ENCODE peak calls at places on chromosomes 11 and 22, in nine cellular contexts. F is HCT116, T is A549, G is GM23338, Q is Panc1, I is SK-N-SH, P is HepG2, S is K562, V is GM12878. A is an unnamed sample.

GRCh38 chr22:41589260-41589600 is 410 bp downstream of the PMM1 start:
- DNase-seq in F (no peak), I (peak), G (peak), V (no peak), S (peak), Q (no peak), T (no peak), P (no peak), A (peak)

GRCh38 chr11:94417386-94417987 is 16.3 kb upstream of the GPR83 start:
- DNase-seq in I (peak), F (peak), V (no peak), G (peak), S (no peak), T (no peak), P (peak), Q (no peak), A (no peak)

GRCh38 chr11:31817621-31818493 is 6.7 kb upstream of the PAX6 start:
- DNase-seq in P (no peak), V (no peak), Q (no peak), G (peak), S (no peak), I (peak), T (no peak), F (no peak), A (no peak)

GRCh38 chr11:114078423-114078822 is 18.9 kb downstream of the ZBTB16 start:
- DNase-seq in V (no peak), Q (no peak), P (peak), T (no peak), S (no peak), I (no peak), G (no peak), F (no peak), A (no peak)

GRCh38 chr22:35637943-35638342 is 10.3 kb upstream of the APOL6 start:
- DNase-seq in T (no peak), V (no peak), P (no peak), Q (no peak), F (no peak), S (no peak), I (no peak), G (no peak), A (no peak)

GRCh38 chr11:86592659-86593451 is 79.6 kb downstream of the ME3 start:
- DNase-seq in Q (peak), T (peak), F (peak), S (peak), I (peak), G (no peak), V (peak), P (peak), A (peak)

GRCh38 chr11:71499546-71499945 is 27.5 kb upstream of the KRTAP5-7 start:
- DNase-seq in P (no peak), V (no peak), I (no peak), G (no peak), F (no peak), T (no peak), S (no peak), Q (no peak), A (no peak)

GRCh38 chr11:95392644-95393043 is 161.6 kb upstream of the SESN3 start:
- DNase-seq in F (no peak), P (no peak), G (no peak), S (no peak), V (no peak), Q (no peak), T (no peak), I (no peak), A (no peak)

GRCh38 chr11:66745356-66746235 is 16.6 kb upstream of the SPTBN2 start:
- DNase-seq in S (peak), I (no peak), G (peak), V (no peak), T (peak), Q (no peak), P (no peak), F (no peak), A (no peak)

GRCh38 chr22:17086750-17087149 is 1.9 kb downstream of the IL17RA start:
- DNase-seq in V (no peak), T (no peak), F (no peak), I (no peak), S (no peak), G (no peak), Q (no peak), P (no peak), A (no peak)

GRCh38 chr11:88552377-88553029 is 215.0 kb upstream of the CTSC start:
- DNase-seq in Q (no peak), I (peak), F (peak), G (peak), V (peak), T (peak), P (peak), S (peak), A (peak)

GRCh38 chr11:122491486-122491885 is 164.0 kb upstream of the UBASH3B start:
- DNase-seq in V (no peak), Q (no peak), I (no peak), S (no peak), P (no peak), F (no peak), T (no peak), G (no peak), A (peak)
- TF ChIP-seq REST in V (no peak), Q (no peak), I (no peak), S (no peak), P (no peak), F (no peak), T (no peak), G (no peak), A (no peak)

DNA sequence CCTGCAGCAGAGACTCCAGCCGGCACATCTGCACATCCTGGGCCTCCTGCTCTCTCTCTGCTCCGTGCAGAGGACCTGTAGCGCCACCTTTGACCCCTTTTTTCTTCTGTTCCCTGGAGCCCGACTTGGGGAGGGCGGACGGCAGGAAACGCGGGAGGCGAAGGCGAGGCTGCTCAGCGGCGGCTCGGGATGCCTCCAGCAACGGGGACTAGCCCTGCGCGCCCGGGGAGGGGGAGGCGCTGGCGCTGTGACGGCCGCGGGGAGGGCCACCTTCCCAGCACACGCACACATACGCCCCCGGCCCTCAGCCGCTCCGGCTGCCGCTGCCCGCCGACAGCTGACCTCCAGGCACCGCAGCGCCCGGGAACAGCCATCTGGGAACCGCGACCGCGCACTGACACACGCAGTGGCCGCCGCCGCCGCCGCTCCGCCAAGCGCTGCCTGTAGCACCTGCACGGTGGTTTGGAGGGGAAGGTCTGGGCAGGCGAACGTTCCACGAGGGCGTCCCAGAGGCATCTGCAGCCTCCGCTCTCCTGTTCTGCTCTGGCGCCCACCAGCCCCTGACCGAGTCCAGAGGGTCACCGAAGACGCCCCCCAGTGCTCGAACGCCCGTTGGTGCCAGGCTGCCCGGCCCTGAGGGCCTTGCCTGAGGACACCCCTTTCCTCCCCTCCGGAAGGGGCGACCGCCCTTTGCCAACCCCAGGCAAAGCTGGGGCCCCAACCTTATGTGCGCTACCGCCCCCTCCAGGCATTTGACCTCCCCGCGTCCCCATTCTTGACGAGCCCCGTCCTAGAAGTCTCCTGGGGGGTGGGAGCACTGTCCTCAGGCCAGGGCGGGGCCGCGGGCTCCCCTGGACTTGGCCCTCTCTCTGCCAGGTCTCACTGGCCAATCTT is 16.9 kb upstream of the C22orf42 start:
- DNase-seq in S (no peak), T (no peak), P (no peak), Q (no peak), F (no peak), I (peak), V (no peak), G (peak), A (no peak)
- H3K4me3 ChIP-seq in S (no peak), T (no peak), P (no peak), Q (no peak), F (no peak), I (no peak), V (no peak), G (peak), A (no peak)

GRCh38 chr11:16805942-16806341 is 67.5 kb downstream of the C11orf58 start:
- DNase-seq in F (no peak), I (peak), G (no peak), P (peak), V (no peak), T (no peak), Q (no peak), S (no peak), A (no peak)
- TF ChIP-seq REST in F (no peak), I (no peak), G (no peak), P (no peak), V (no peak), T (no peak), Q (no peak), S (no peak), A (no peak)

DNA sequence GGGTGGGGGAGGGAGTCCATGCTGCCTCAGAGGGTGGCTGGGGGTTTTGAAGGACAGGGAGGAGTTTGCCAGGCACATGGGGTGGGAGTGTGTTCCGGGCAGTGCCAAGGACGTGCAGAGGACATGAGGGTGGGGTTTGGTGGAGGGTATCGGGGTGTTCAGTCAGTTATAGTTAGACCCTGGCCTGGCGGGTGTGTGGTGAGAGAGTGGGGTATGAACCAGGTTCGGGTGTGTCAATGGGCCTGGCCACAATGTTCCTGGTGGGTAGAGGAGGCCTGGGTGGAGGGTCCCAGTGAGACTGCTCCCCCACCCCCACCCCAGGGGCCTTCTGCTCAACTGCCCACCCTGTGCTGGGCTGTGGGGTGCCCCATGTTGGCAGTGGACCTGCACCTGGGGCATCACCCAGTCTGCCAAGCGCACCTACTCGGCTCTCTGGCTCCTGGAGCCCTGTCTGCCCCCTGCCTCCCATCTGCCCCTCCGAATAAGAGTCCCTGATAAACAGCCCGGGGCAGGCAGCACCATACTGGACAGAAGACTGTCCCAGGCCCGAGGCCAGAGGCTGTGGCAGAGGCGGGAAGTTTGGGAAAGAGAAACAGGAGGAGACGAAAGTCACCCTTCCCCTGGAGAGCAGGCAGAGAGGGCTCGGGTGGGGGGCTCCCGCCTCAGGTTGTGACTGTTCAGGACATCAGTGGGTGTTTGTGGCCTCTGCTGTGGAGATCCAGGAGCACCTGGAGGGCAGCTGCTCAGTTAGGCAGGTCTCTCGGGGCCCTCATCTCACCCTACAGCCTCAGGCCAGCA is 4.1 kb downstream of the PIM3 start:
- DNase-seq in I (peak), G (no peak), S (no peak), V (no peak), F (no peak), P (no peak), Q (no peak), T (no peak), A (no peak)
- H3K4me3 ChIP-seq in I (no peak), G (no peak), S (no peak), V (peak), F (no peak), P (peak), Q (no peak), T (no peak), A (no peak)

GRCh38 chr22:21449531-21450319 is 17.5 kb upstream of the TMEM191C start:
- DNase-seq in V (no peak), P (no peak), T (no peak), Q (no peak), F (no peak), S (no peak), G (no peak), I (no peak), A (no peak)
- TF ChIP-seq REST in V (no peak), P (no peak), T (no peak), Q (no peak), F (no peak), S (no peak), G (no peak), I (no peak), A (no peak)

GRCh38 chr11:63489879-63490278 is 1.1 kb downstream of the PLAAT5 start:
- DNase-seq in P (no peak), I (no peak), G (peak), F (no peak), V (no peak), Q (no peak), S (no peak), T (no peak), A (no peak)

GRCh38 chr11:63492441-63492840 is 1.5 kb upstream of the PLAAT5 start:
- DNase-seq in S (no peak), Q (no peak), T (no peak), F (no peak), V (no peak), P (no peak), G (no peak), I (no peak), A (no peak)

GRCh38 chr11:63491614-63492372 is 826 bp upstream of the PLAAT5 start:
- DNase-seq in F (no peak), S (no peak), G (peak), I (no peak), V (no peak), Q (no peak), T (no peak), P (peak), A (peak)

GRCh38 chr11:63490551-63491239 is at the start of gene PLAAT5:
- DNase-seq in T (no peak), G (peak), P (no peak), Q (no peak), V (no peak), F (no peak), I (peak), S (no peak), A (no peak)

DNA sequence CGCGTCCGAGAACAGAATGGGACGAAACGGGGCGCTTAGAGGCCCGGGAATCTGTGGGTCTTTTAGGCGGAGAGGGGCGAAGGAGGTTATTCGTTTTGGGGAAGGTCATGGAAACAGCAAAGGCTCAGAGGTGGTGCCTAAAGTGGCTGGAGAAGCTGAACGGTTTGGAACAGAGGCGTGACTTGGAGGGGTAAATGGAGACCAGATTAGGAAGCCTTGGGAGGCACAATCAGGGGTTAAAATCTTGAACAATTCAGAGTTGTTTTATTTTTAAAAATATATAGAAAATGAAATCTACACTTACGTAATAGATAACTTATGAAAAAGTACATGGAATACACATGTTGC is 247 bp upstream of the PLAAT5 start:
- DNase-seq in Q (no peak), P (no peak), V (no peak), S (no peak), T (no peak), I (no peak), F (no peak), G (no peak), A (no peak)
- H3K4me3 ChIP-seq in Q (peak), P (no peak), V (no peak), S (no peak), T (no peak), I (no peak), F (no peak), G (peak), A (peak)

DNA sequence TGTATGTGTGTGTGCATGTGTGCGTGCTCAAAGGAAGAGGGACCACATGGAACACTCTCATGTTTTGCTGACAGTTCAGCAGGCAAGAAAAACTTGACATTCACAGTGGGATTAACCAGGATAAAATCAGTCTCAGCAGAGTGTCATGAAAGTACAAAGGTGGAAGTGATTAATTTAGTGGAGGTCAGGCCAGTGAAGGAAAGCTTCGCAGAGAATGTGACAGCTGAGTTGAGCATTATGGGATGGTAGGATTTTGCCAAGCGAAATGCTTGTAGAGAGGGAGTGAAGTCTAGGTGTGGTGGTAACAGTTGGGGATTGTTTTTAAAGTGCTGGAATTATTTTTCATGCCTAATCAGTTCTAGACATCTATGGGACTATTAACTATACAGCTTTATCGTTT is 15.8 kb upstream of the FBXO3 start:
- DNase-seq in I (no peak), G (no peak), V (no peak), T (no peak), P (no peak), S (no peak), F (no peak), Q (no peak), A (no peak)
- TF ChIP-seq REST in I (no peak), G (no peak), V (no peak), T (no peak), P (no peak), S (no peak), F (no peak), Q (no peak), A (no peak)

GRCh38 chr22:50706481-50707125 is 31.4 kb upstream of the ACR start:
- DNase-seq in P (no peak), V (no peak), Q (no peak), S (no peak), G (no peak), I (no peak), F (no peak), T (no peak), A (no peak)
- H3K4me3 ChIP-seq in P (no peak), V (no peak), Q (no peak), S (no peak), G (no peak), I (no peak), F (no peak), T (no peak), A (no peak)

DNA sequence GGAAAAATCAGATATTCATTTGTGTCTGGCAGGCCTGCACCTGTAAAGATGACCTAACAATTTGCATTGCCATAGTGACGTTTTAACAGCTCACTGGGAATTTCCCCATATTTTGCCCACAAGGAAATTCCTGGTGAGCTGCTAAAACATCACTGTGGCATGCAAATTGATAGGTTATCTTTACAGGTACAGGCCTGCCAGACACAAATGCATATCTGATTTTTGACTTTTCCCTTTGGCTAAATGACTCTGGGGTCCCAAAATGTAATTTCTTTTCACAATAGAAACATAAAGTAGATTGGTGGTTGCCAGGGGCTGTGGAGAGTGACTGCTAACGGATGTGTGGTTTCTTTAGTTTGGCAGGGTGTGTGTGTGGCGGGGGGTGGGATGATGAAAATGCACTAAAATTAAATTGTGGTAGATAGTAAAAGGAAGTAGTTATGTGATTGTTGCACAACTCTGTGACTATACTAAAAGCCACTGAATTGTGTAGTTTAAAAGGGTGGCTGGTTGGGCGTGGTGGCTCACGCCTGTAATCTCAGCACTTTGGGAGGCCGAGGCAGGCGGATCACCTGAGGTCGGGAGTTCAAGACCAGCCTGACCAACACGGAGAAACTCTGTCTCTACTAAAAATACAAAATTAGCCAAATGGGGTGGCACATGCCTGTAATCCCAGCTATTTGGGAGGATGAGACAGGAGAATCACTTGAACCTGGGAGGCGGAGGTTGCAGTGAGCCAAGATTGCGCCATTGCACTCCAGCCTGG is 18.5 kb upstream of the FEZ1 start:
- DNase-seq in Q (no peak), P (no peak), S (no peak), F (no peak), I (peak), G (no peak), T (no peak), V (peak), A (peak)
- TF ChIP-seq REST in Q (no peak), P (no peak), S (no peak), F (no peak), I (no peak), G (no peak), T (no peak), V (no peak), A (no peak)

A was measured in HL-60.